ENCODE peak calls at places on chromosomes 5 and 9, in six cellular contexts. One of them, this sample, is unnamed. For H3K4me1, the result is how much of the 10 kb centered on the place peaks cover.

GRCh38 chr9:32419921-32420320 is 35.5 kb downstream of the ACO1 start:
- DNase-seq in SK-N-SH: no peak
- DNase-seq in GM23338: no peak
- DNase-seq in HepG2: no peak
- DNase-seq in HCT116: no peak
- DNase-seq in A549: no peak
- DNase-seq in this sample: no peak

GRCh38 chr5:75681125-75681830 is 36.0 kb downstream of the POC5 start:
- DNase-seq in SK-N-SH: no peak
- DNase-seq in GM23338: peak
- DNase-seq in HepG2: peak
- DNase-seq in HCT116: peak
- DNase-seq in A549: peak
- DNase-seq in this sample: peak

GRCh38 chr5:73496984-73497457 is 1.2 kb upstream of the BTF3 start:
- DNase-seq in SK-N-SH: peak
- DNase-seq in GM23338: peak
- DNase-seq in HepG2: peak
- DNase-seq in HCT116: peak
- DNase-seq in A549: peak
- DNase-seq in this sample: peak

GRCh38 chr5:73097740-73098139 is 22.6 kb upstream of the TMEM171 start:
- DNase-seq in SK-N-SH: no peak
- DNase-seq in GM23338: no peak
- DNase-seq in HepG2: no peak
- DNase-seq in HCT116: no peak
- DNase-seq in A549: no peak
- DNase-seq in this sample: no peak

GRCh38 chr5:133683646-133684290 is 71.4 kb upstream of the FSTL4 start:
- DNase-seq in SK-N-SH: no peak
- DNase-seq in GM23338: no peak
- DNase-seq in HepG2: no peak
- DNase-seq in HCT116: no peak
- DNase-seq in A549: no peak
- DNase-seq in this sample: no peak

GRCh38 chr5:100683881-100684280 is 148.7 kb downstream of the FAM174A start:
- DNase-seq in SK-N-SH: no peak
- DNase-seq in GM23338: no peak
- DNase-seq in HepG2: no peak
- DNase-seq in HCT116: no peak
- DNase-seq in A549: no peak
- DNase-seq in this sample: no peak

GRCh38 chr5:2332521-2332920 is 419.0 kb downstream of the IRX2 start:
- DNase-seq in SK-N-SH: no peak
- DNase-seq in GM23338: no peak
- DNase-seq in HepG2: no peak
- DNase-seq in HCT116: no peak
- DNase-seq in A549: no peak
- DNase-seq in this sample: no peak

GRCh38 chr9:23842531-23843129 is 16.6 kb upstream of the ELAVL2 start:
- DNase-seq in SK-N-SH: no peak
- DNase-seq in GM23338: peak
- DNase-seq in HepG2: no peak
- DNase-seq in HCT116: no peak
- DNase-seq in A549: no peak
- DNase-seq in this sample: no peak

GRCh38 chr5:58080573-58080972 is 379.3 kb downstream of the PLK2 start:
- DNase-seq in SK-N-SH: no peak
- DNase-seq in GM23338: peak
- DNase-seq in HepG2: no peak
- DNase-seq in HCT116: no peak
- DNase-seq in A549: no peak
- DNase-seq in this sample: no peak

GRCh38 chr5:10432059-10433008 is 9.3 kb upstream of the ROPN1L start:
- DNase-seq in SK-N-SH: no peak
- DNase-seq in GM23338: no peak
- DNase-seq in HepG2: no peak
- DNase-seq in HCT116: no peak
- DNase-seq in A549: no peak
- DNase-seq in this sample: no peak

GRCh38 chr5:72109625-72110024 is 2.4 kb downstream of the MAP1B start:
- DNase-seq in SK-N-SH: peak
- DNase-seq in GM23338: peak
- DNase-seq in HepG2: no peak
- DNase-seq in HCT116: no peak
- DNase-seq in A549: peak
- DNase-seq in this sample: no peak

GRCh38 chr9:129225815-129226214 is 47.8 kb upstream of the IER5L start:
- DNase-seq in SK-N-SH: peak
- DNase-seq in GM23338: peak
- DNase-seq in HepG2: no peak
- DNase-seq in HCT116: no peak
- DNase-seq in A549: peak
- DNase-seq in this sample: no peak

GRCh38 chr9:95010431-95010838 is 283.9 kb downstream of the AOPEP start:
- DNase-seq in SK-N-SH: no peak
- DNase-seq in GM23338: no peak
- DNase-seq in HepG2: no peak
- DNase-seq in HCT116: no peak
- DNase-seq in A549: no peak
- DNase-seq in this sample: no peak

GRCh38 chr5:133398646-133399081 is 213.7 kb downstream of the FSTL4 start:
- DNase-seq in SK-N-SH: no peak
- DNase-seq in GM23338: no peak
- DNase-seq in HepG2: no peak
- DNase-seq in HCT116: no peak
- DNase-seq in A549: no peak
- DNase-seq in this sample: no peak

GRCh38 chr5:63563008-63563917 is 399.0 kb downstream of the HTR1A start:
- DNase-seq in SK-N-SH: no peak
- DNase-seq in GM23338: no peak
- DNase-seq in HepG2: no peak
- DNase-seq in HCT116: no peak
- DNase-seq in A549: no peak
- DNase-seq in this sample: no peak

GRCh38 chr9:79012561-79012960 is 559.2 kb upstream of the TLE4 start:
- DNase-seq in SK-N-SH: no peak
- DNase-seq in GM23338: peak
- DNase-seq in HepG2: no peak
- DNase-seq in HCT116: no peak
- DNase-seq in A549: no peak
- DNase-seq in this sample: no peak

GRCh38 chr5:56328753-56329560 is 95.8 kb upstream of the ANKRD55 start:
- DNase-seq in SK-N-SH: no peak
- DNase-seq in GM23338: peak
- DNase-seq in HepG2: peak
- DNase-seq in HCT116: no peak
- DNase-seq in A549: no peak
- DNase-seq in this sample: no peak

GRCh38 chr9:15308511-15308910 is 1.5 kb upstream of the TTC39B start:
- DNase-seq in SK-N-SH: no peak
- DNase-seq in GM23338: no peak
- DNase-seq in HepG2: no peak
- DNase-seq in HCT116: no peak
- DNase-seq in A549: no peak
- DNase-seq in this sample: no peak

GRCh38 chr9:126860077-126860756 is at the start of gene ZBTB34:
- DNase-seq in SK-N-SH: peak
- DNase-seq in GM23338: peak
- DNase-seq in HepG2: peak
- DNase-seq in HCT116: peak
- DNase-seq in A549: peak
- DNase-seq in this sample: peak
- TF ChIP-seq REST in SK-N-SH: no peak
- TF ChIP-seq REST in GM23338: no peak
- TF ChIP-seq REST in HepG2: no peak
- TF ChIP-seq REST in HCT116: no peak
- TF ChIP-seq REST in A549: no peak
- TF ChIP-seq REST in this sample: no peak

GRCh38 chr9:96868709-96869108 is 14.4 kb upstream of the ZNF782 start:
- DNase-seq in SK-N-SH: no peak
- DNase-seq in GM23338: no peak
- DNase-seq in HepG2: no peak
- DNase-seq in HCT116: no peak
- DNase-seq in A549: no peak
- DNase-seq in this sample: no peak
- TF ChIP-seq CTCF in SK-N-SH: no peak
- TF ChIP-seq CTCF in GM23338: no peak
- TF ChIP-seq CTCF in HepG2: no peak
- TF ChIP-seq CTCF in HCT116: no peak
- TF ChIP-seq CTCF in A549: no peak
- TF ChIP-seq CTCF in this sample: no peak

DNA sequence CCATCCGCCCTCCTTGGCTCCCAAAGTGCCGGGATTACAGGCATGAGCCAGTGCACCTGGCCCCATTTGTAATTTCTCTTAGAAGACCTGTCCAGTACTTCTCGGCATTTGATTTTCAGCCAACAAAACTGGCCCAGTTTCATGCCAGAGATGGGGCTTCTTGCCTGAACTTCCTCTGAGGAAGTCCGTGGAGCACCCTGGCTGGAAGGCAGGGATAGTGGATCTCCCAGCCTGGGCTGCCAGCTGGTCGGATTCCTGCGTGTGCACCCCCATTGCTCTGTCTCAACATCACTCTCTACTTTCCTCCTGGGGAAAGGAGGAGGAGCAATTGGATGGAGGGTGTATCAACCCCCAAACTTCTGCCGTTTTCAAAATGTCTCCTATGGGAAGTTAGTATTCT is 39.0 kb downstream of the FAM78A start:
- DNase-seq in SK-N-SH: no peak
- DNase-seq in GM23338: no peak
- DNase-seq in HepG2: no peak
- DNase-seq in HCT116: no peak
- DNase-seq in A549: no peak
- DNase-seq in this sample: no peak
- H3K4me1 ChIP-seq in SK-N-SH: under half
- H3K4me1 ChIP-seq in GM23338: under half
- H3K4me1 ChIP-seq in HepG2: under half
- H3K4me1 ChIP-seq in HCT116: under half
- H3K4me1 ChIP-seq in A549: under half
- H3K4me1 ChIP-seq in this sample: under half

GRCh38 chr5:66174338-66174737 is 30.2 kb downstream of the SREK1 start:
- DNase-seq in SK-N-SH: no peak
- DNase-seq in GM23338: peak
- DNase-seq in HepG2: peak
- DNase-seq in HCT116: no peak
- DNase-seq in A549: no peak
- DNase-seq in this sample: no peak
- TF ChIP-seq REST in SK-N-SH: no peak
- TF ChIP-seq REST in GM23338: no peak
- TF ChIP-seq REST in HepG2: no peak
- TF ChIP-seq REST in HCT116: no peak
- TF ChIP-seq REST in A549: no peak
- TF ChIP-seq REST in this sample: no peak

DNA sequence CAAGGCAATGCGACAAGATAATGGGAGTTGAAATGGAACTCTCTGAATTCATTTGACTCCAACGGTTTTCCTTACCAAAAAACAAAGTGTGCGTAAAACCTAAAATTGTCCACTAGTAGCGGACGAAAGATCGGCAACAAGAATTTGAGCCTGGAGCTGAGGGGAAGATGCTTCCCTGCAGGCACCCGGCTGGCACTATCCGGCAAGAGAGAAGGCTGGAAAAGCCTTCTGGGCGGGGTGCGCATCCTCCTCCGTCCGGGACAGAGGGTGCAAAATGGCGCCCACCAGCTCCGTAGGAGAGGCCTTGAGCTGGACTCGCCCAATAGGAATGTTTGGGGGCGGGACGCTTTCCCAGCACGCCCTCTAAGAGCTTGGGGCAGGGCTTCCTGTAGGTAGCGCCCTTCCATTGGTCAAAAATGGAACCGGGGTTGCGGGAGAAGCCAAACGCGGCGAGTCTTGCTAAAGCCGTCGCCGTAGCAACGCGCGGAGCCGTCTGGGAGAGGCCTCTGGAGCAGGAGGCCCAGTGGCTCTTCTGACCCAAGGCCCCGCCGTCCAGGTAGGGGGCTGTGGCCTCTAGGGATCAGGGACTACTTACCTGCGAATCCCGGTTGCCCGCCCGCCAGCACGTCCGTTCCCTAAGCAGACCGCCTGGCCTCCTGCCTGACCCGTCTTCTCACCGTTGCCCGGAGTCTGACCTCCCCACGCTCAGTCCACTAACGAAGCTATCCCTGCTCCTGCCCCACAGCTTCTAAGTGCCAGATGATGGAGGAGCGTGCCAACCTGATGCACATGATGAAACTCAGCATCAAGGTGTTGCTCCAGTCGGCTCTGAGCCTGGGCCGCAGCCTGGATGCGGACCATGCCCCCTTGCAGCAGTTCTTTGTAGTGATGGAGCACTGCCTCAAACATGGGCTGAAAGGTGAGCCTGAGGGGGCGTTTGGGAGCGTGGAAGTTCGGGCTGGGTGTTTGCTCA is 9.2 kb downstream of the RUFY1 start:
- DNase-seq in SK-N-SH: peak
- DNase-seq in GM23338: peak
- DNase-seq in HepG2: peak
- DNase-seq in HCT116: peak
- DNase-seq in A549: peak
- DNase-seq in this sample: peak
- TF ChIP-seq CTCF in SK-N-SH: no peak
- TF ChIP-seq CTCF in GM23338: no peak
- TF ChIP-seq CTCF in HepG2: no peak
- TF ChIP-seq CTCF in HCT116: no peak
- TF ChIP-seq CTCF in A549: no peak
- TF ChIP-seq CTCF in this sample: no peak

GRCh38 chr5:170748986-170749385 is 34.5 kb upstream of the GABRP start:
- DNase-seq in SK-N-SH: no peak
- DNase-seq in GM23338: peak
- DNase-seq in HepG2: no peak
- DNase-seq in HCT116: no peak
- DNase-seq in A549: no peak
- DNase-seq in this sample: no peak
- H3K4me1 ChIP-seq in SK-N-SH: under half
- H3K4me1 ChIP-seq in GM23338: under half
- H3K4me1 ChIP-seq in HepG2: under half
- H3K4me1 ChIP-seq in HCT116: under half
- H3K4me1 ChIP-seq in A549: under half
- H3K4me1 ChIP-seq in this sample: under half

This sample was measured in Panc1.